ENCODE peak calls at places on chromosome 14, in four cellular contexts. One of them, this sample, is unnamed.

GRCh38 chr14:94144765-94145164 is 15.4 kb upstream of the IFI27L2 start:
- DNase-seq in psoas muscle: no peak
- DNase-seq in naive thymus-derived CD4-positive, alpha-beta T cell: no peak
- DNase-seq in PC-3: no peak
- DNase-seq in this sample: no peak

GRCh38 chr14:87049886-87050820 is 942.8 kb downstream of the GALC start:
- DNase-seq in PC-3: peak; percentile 60
- DNase-seq in naive thymus-derived CD4-positive, alpha-beta T cell: no peak
- DNase-seq in psoas muscle: no peak
- DNase-seq in this sample: no peak

GRCh38 chr14:72752034-72752412 is 141.9 kb downstream of the DPF3 start:
- DNase-seq in psoas muscle: no peak
- DNase-seq in PC-3: no peak
- DNase-seq in naive thymus-derived CD4-positive, alpha-beta T cell: no peak
- DNase-seq in this sample: no peak

GRCh38 chr14:45434221-45434620 is 181.2 kb upstream of the MIS18BP1 start:
- DNase-seq in PC-3: no peak
- DNase-seq in naive thymus-derived CD4-positive, alpha-beta T cell: no peak
- DNase-seq in psoas muscle: no peak
- DNase-seq in this sample: no peak

GRCh38 chr14:92850492-92850891 is 56.4 kb downstream of the GOLGA5 start:
- DNase-seq in PC-3: no peak
- DNase-seq in naive thymus-derived CD4-positive, alpha-beta T cell: no peak
- DNase-seq in psoas muscle: no peak
- DNase-seq in this sample: no peak

GRCh38 chr14:61472801-61473376 is 151.5 kb downstream of the PRKCH start:
- DNase-seq in naive thymus-derived CD4-positive, alpha-beta T cell: peak; percentile 43
- DNase-seq in PC-3: no peak
- DNase-seq in psoas muscle: no peak
- DNase-seq in this sample: no peak

GRCh38 chr14:60817113-60817512 is 82.6 kb downstream of the MNAT1 start:
- DNase-seq in psoas muscle: no peak
- DNase-seq in naive thymus-derived CD4-positive, alpha-beta T cell: no peak
- DNase-seq in PC-3: no peak
- DNase-seq in this sample: no peak

GRCh38 chr14:65204056-65204455 is 101.7 kb upstream of the MAX start:
- DNase-seq in psoas muscle: no peak
- DNase-seq in naive thymus-derived CD4-positive, alpha-beta T cell: no peak
- DNase-seq in PC-3: no peak
- DNase-seq in this sample: no peak

GRCh38 chr14:34219661-34220060 is 242.4 kb downstream of the SPTSSA start:
- DNase-seq in naive thymus-derived CD4-positive, alpha-beta T cell: no peak
- DNase-seq in psoas muscle: no peak
- DNase-seq in PC-3: peak; percentile 20
- DNase-seq in this sample: no peak

GRCh38 chr14:106842687-106843086 is 1316.3 kb downstream of the TMEM121 start:
- DNase-seq in PC-3: peak; percentile 34
- DNase-seq in psoas muscle: no peak
- DNase-seq in naive thymus-derived CD4-positive, alpha-beta T cell: no peak
- DNase-seq in this sample: no peak

GRCh38 chr14:35390577-35391387 is 13.8 kb downstream of the NFKBIA start:
- DNase-seq in naive thymus-derived CD4-positive, alpha-beta T cell: no peak
- DNase-seq in PC-3: peak; percentile 37
- DNase-seq in psoas muscle: no peak
- DNase-seq in this sample: no peak

GRCh38 chr14:72154645-72155378 is 222.6 kb downstream of the RGS6 start:
- DNase-seq in PC-3: no peak
- DNase-seq in naive thymus-derived CD4-positive, alpha-beta T cell: no peak
- DNase-seq in psoas muscle: no peak
- DNase-seq in this sample: no peak

GRCh38 chr14:105064721-105065143 is 498 bp downstream of the GPR132 start:
- DNase-seq in naive thymus-derived CD4-positive, alpha-beta T cell: no peak
- DNase-seq in psoas muscle: no peak
- DNase-seq in PC-3: peak; percentile 13
- DNase-seq in this sample: peak; percentile 64

GRCh38 chr14:59301354-59301753 is 112.9 kb downstream of the DAAM1 start:
- DNase-seq in naive thymus-derived CD4-positive, alpha-beta T cell: no peak
- DNase-seq in psoas muscle: no peak
- DNase-seq in PC-3: no peak
- DNase-seq in this sample: no peak
- H3K4me3 ChIP-seq in naive thymus-derived CD4-positive, alpha-beta T cell: no peak overlapping the region
- H3K4me3 ChIP-seq in psoas muscle: no peak overlapping the region
- H3K4me3 ChIP-seq in PC-3: no peak overlapping the region
- H3K4me3 ChIP-seq in this sample: no peak overlapping the region

GRCh38 chr14:32080001-32080510 is 3.0 kb downstream of the ARHGAP5 start:
- DNase-seq in psoas muscle: no peak
- DNase-seq in PC-3: no peak
- DNase-seq in naive thymus-derived CD4-positive, alpha-beta T cell: no peak
- DNase-seq in this sample: no peak
- H3K4me3 ChIP-seq in psoas muscle: no peak overlapping the region
- H3K4me3 ChIP-seq in PC-3: peak overlapping the region; percentile 93
- H3K4me3 ChIP-seq in naive thymus-derived CD4-positive, alpha-beta T cell: no peak overlapping the region
- H3K4me3 ChIP-seq in this sample: no peak overlapping the region

GRCh38 chr14:101760138-101761011 is 1.1 kb upstream of the PPP2R5C start:
- DNase-seq in naive thymus-derived CD4-positive, alpha-beta T cell: peak; percentile 95
- DNase-seq in psoas muscle: peak; percentile 98
- DNase-seq in PC-3: peak; percentile 95
- DNase-seq in this sample: peak; percentile 98
- H3K4me3 ChIP-seq in naive thymus-derived CD4-positive, alpha-beta T cell: peak overlapping the region; percentile 10
- H3K4me3 ChIP-seq in psoas muscle: peak overlapping the region; percentile 99
- H3K4me3 ChIP-seq in PC-3: peak overlapping the region; percentile 51
- H3K4me3 ChIP-seq in this sample: peak overlapping the region; percentile 94

GRCh38 chr14:102138935-102139247 is 806 bp upstream of the WDR20 start:
- DNase-seq in psoas muscle: no peak
- DNase-seq in PC-3: no peak
- DNase-seq in naive thymus-derived CD4-positive, alpha-beta T cell: no peak
- DNase-seq in this sample: no peak

GRCh38 chr14:102139248-102140026 is at the start of gene WDR20:
- DNase-seq in naive thymus-derived CD4-positive, alpha-beta T cell: peak; percentile 100
- DNase-seq in psoas muscle: peak; percentile 98
- DNase-seq in PC-3: peak; percentile 99
- DNase-seq in this sample: peak; percentile 98

GRCh38 chr14:102140027-102140749 is 491 bp downstream of the WDR20 start:
- DNase-seq in psoas muscle: peak; percentile 22
- DNase-seq in naive thymus-derived CD4-positive, alpha-beta T cell: peak; percentile 28
- DNase-seq in PC-3: no peak
- DNase-seq in this sample: peak; percentile 25

GRCh38 chr14:102140750-102141145 is 1.1 kb downstream of the WDR20 start:
- DNase-seq in psoas muscle: no peak
- DNase-seq in naive thymus-derived CD4-positive, alpha-beta T cell: no peak
- DNase-seq in PC-3: peak; percentile 33
- DNase-seq in this sample: no peak

DNA sequence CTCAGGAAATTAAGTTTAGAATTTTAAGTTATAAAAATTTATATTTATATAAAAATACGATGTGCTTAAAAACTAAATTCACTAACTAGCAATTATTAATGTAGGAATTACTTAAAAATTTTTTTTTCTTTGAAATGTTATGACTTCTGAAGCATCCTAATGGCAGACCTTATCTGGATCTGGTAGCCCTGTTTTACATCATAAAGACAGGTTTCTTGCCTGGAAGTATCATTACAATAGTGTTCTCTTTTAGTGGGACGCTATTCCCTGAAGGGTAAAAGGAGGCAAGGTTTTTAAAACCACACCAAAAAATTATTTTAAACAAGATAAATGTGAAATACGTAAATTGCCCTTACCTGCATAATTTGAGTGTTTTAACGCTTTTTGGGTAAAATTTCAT is 2.1 kb downstream of the WDR20 start:
- DNase-seq in PC-3: no peak
- DNase-seq in naive thymus-derived CD4-positive, alpha-beta T cell: no peak
- DNase-seq in psoas muscle: no peak
- DNase-seq in this sample: no peak
- H3K4me3 ChIP-seq in PC-3: peak overlapping the region; percentile 75
- H3K4me3 ChIP-seq in naive thymus-derived CD4-positive, alpha-beta T cell: no peak overlapping the region
- H3K4me3 ChIP-seq in psoas muscle: peak overlapping the region; percentile 86
- H3K4me3 ChIP-seq in this sample: no peak overlapping the region

This sample was measured in right cardiac atrium.